ENCODE peak calls at places on chromosome 19, in five cellular contexts. M is tibial nerve, D is neural crest cell, J is cardiac fibroblast, Z is nephron progenitor cell. Y is an unnamed sample.

GRCh38 chr19:47152632-47153031 is 22.0 kb downstream of the SAE1 start:
- DNase-seq in M (no peak), D (no peak), J (no peak), Z (no peak), Y (no peak)

GRCh38 chr19:35596366-35596999 is 10.5 kb downstream of the PMIS2 start:
- DNase-seq in M (no peak), D (no peak), J (no peak), Z (no peak), Y (peak)

GRCh38 chr19:48826606-48827020 is 9.7 kb downstream of the HSD17B14 start:
- DNase-seq in M (no peak), D (no peak), J (no peak), Z (no peak), Y (no peak)

GRCh38 chr19:14089662-14090508 is 666 bp downstream of the SAMD1 start:
- DNase-seq in M (peak), D (peak), J (peak), Z (peak), Y (peak)

GRCh38 chr19:47446534-47447469 is 24.9 kb downstream of the SLC8A2 start:
- DNase-seq in M (no peak), D (no peak), J (peak), Z (peak), Y (peak)

GRCh38 chr19:19642506-19643157 is 825 bp downstream of the GMIP start:
- DNase-seq in M (no peak), D (no peak), J (no peak), Z (no peak), Y (peak)

GRCh38 chr19:56079609-56080008 is 41.5 kb downstream of the ZNF787 start:
- DNase-seq in M (no peak), D (no peak), J (no peak), Z (no peak), Y (no peak)

GRCh38 chr19:19817357-19817756 is 4.2 kb downstream of the ZNF506 start:
- DNase-seq in M (no peak), D (no peak), J (no peak), Z (no peak), Y (no peak)

GRCh38 chr19:35112995-35113693 is 2.5 kb upstream of the FXYD3 start:
- DNase-seq in M (no peak), D (no peak), J (no peak), Z (no peak), Y (no peak)

GRCh38 chr19:40661616-40662015 is 28.8 kb downstream of the NUMBL start:
- DNase-seq in M (no peak), D (no peak), J (no peak), Z (no peak), Y (no peak)

GRCh38 chr19:10421981-10422461 is 1.7 kb downstream of the PDE4A start:
- DNase-seq in M (no peak), D (no peak), J (no peak), Z (no peak), Y (no peak)

GRCh38 chr19:35753634-35754364 is 3.0 kb downstream of the HSPB6 start:
- DNase-seq in M (no peak), D (no peak), J (no peak), Z (no peak), Y (no peak)

GRCh38 chr19:48896191-48896720 is 2.3 kb downstream of the TULP2 start:
- DNase-seq in M (peak), D (peak), J (peak), Z (peak), Y (peak)

GRCh38 chr19:10020851-10021250 is 7.6 kb downstream of the RDH8 start:
- DNase-seq in M (no peak), D (no peak), J (no peak), Z (no peak), Y (no peak)

GRCh38 chr19:27716922-27717321 is 1496.0 kb downstream of the UQCRFS1 start:
- DNase-seq in M (no peak), D (no peak), J (no peak), Z (no peak), Y (no peak)

GRCh38 chr19:5562280-5562679 is 5.5 kb downstream of the TINCR start:
- DNase-seq in M (no peak), D (no peak), J (no peak), Z (no peak), Y (no peak)

GRCh38 chr19:3272952-3273351 is 48.5 kb downstream of the CELF5 start:
- DNase-seq in M (no peak), D (no peak), J (no peak), Z (no peak), Y (no peak)

GRCh38 chr19:5975388-5975728 is 2.6 kb downstream of the RANBP3 start:
- DNase-seq in M (no peak), D (no peak), J (no peak), Z (no peak), Y (no peak)

GRCh38 chr19:46181386-46181774 is 33.3 kb downstream of the IGFL2 start:
- DNase-seq in M (no peak), D (no peak), J (peak), Z (no peak), Y (no peak)

GRCh38 chr19:459724-460511 is 915 bp downstream of the SHC2 start:
- DNase-seq in M (peak), D (peak), J (peak), Z (peak), Y (peak)

DNA sequence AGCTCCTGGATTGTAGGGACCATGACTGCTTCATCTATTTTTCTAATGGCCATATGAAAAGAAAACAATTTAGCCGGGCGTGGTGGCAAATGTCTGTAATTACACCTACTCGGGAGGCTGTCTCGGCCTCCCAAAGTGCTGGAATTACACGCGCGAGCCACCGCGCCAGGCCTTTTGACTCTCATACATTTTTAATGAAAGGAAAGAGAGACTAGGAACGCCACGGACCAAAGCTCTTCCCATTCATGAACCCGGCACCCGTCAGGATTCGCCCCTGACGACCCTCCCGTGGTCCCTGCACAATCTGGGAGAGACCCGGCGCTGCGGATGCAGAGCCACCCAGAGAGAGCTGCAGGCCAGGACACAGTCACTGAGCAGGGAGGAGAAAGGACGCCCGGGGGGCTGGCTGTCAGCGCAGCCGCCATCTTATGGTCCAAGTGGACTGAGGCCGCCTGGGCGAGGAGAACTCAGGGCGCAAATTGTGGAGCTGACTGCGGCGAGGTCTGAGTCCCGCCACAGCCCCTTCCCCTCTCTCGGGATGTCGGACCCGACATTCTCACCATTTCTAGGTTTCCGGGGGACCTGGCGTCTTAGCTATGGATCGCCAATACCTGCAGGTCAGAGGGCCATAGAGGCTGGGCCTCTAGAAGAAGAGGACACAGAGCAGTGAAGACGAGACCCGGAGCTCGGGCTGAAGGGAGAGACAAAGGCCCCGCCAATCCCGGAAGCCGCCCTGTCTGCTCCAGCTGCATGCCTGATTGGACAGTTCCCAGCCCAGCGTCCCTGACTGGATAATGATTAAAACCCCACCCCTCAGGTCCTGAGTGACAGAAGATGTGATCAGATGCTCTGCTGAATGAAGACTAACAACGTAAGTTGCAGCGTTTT is at the start of gene ZNF681:
- DNase-seq in M (peak), D (peak), J (peak), Z (peak), Y (peak)
- TF ChIP-seq CTCF in M (no peak), D (peak), J (peak), Z (peak), Y (no peak)

GRCh38 chr19:23313196-23313595 is 63.0 kb upstream of the ZNF724 start:
- DNase-seq in M (no peak), D (no peak), J (no peak), Z (no peak), Y (no peak)

GRCh38 chr19:23311551-23311950 is 61.4 kb upstream of the ZNF724 start:
- DNase-seq in M (no peak), D (no peak), J (no peak), Z (no peak), Y (no peak)

GRCh38 chr19:23314505-23315241 is 64.5 kb upstream of the ZNF724 start:
- DNase-seq in M (no peak), D (no peak), J (no peak), Z (no peak), Y (no peak)

GRCh38 chr19:23310729-23311211 is 60.6 kb upstream of the ZNF724 start:
- DNase-seq in M (no peak), D (no peak), J (no peak), Z (no peak), Y (no peak)

GRCh38 chr19:23312515-23312914 is 62.3 kb upstream of the ZNF724 start:
- DNase-seq in M (no peak), D (no peak), J (no peak), Z (no peak), Y (no peak)
- TF ChIP-seq CTCF in M (no peak), D (no peak), J (no peak), Z (no peak), Y (no peak)

GRCh38 chr19:45172611-45173208 is 5.3 kb downstream of the TRAPPC6A start:
- DNase-seq in M (no peak), D (no peak), J (no peak), Z (no peak), Y (no peak)
- TF ChIP-seq CTCF in M (no peak), D (no peak), J (no peak), Z (no peak), Y (no peak)

DNA sequence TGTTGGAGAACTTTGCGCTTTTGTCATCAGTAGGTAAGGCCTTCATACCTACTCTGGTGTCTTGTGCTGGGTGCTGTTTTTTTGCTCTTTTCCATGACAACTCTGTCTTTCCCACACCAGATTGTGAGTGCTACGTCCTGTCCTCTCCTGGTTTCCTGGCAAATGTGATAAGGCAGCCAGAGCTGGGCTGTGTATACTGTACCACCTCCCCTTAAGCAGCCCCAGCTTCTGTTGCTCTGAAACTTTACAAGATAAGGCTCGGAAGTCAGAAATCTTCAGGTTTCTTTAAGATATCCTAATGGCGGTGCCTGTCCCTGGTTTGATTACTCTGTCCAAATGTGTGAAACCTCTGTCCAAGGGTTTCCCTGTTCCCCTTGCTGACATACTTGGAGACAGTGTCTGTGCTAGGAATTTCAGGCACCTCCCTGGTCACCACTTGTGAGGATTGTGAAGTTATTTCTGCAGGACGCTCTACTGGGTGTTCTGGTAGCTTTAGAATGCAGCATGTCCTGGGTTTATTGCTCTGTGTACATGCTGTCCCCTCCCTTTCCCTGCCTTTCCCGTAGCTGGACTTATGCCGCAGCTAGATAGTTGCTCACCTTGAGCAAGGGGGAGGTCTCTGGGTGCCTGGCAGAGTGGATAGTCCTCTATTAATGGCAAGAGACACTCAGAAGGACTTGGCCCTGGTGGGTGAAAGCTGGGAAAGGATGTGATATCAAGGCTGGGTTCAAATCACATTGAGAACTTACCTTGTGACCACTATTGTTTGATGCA is 7.0 kb downstream of the ZNF749 start:
- DNase-seq in M (no peak), D (no peak), J (no peak), Z (no peak), Y (no peak)
- TF ChIP-seq CTCF in M (no peak), D (no peak), J (no peak), Z (no peak), Y (no peak)

GRCh38 chr19:4507804-4508203 is 10.5 kb downstream of the PLIN4 start:
- DNase-seq in M (no peak), D (no peak), J (no peak), Z (no peak), Y (no peak)

GRCh38 chr19:4504874-4505569 is 13.3 kb downstream of the PLIN4 start:
- DNase-seq in M (no peak), D (no peak), J (no peak), Z (no peak), Y (no peak)

GRCh38 chr19:4505570-4506448 is 12.5 kb downstream of the PLIN4 start:
- DNase-seq in M (no peak), D (no peak), J (no peak), Z (no peak), Y (no peak)

GRCh38 chr19:4507150-4507452 is 11.2 kb downstream of the PLIN4 start:
- DNase-seq in M (no peak), D (no peak), J (no peak), Z (no peak), Y (no peak)

GRCh38 chr19:4506449-4507149 is 11.7 kb downstream of the PLIN4 start:
- DNase-seq in M (no peak), D (no peak), J (peak), Z (no peak), Y (no peak)
- TF ChIP-seq CTCF in M (no peak), D (no peak), J (no peak), Z (no peak), Y (peak)

GRCh38 chr19:18339703-18340102 is 695 bp upstream of the PGPEP1 start:
- DNase-seq in M (no peak), D (no peak), J (no peak), Z (peak), Y (no peak)
- TF ChIP-seq CTCF in M (no peak), D (peak), J (no peak), Z (no peak), Y (peak)

GRCh38 chr19:30596268-30596667 is 224.1 kb downstream of the ZNF536 start:
- DNase-seq in M (no peak), D (no peak), J (no peak), Z (no peak), Y (no peak)
- TF ChIP-seq CTCF in M (no peak), D (no peak), J (no peak), Z (no peak), Y (no peak)